ENCODE peak calls at places on chromosomes 7 and 10, in eight cellular contexts. P, C, Z, T, D, A, E and V are unnamed samples.

GRCh38 chr7:48084727-48085432 is 4.2 kb upstream of the UPP1 start:
- DNase-seq in A (peak), E (peak), C (peak), P (peak), Z (peak), D (peak), T (no peak), V (peak)

GRCh38 chr7:54839538-54840213 is 80.7 kb upstream of the SEC61G start:
- DNase-seq in T (no peak), C (peak), Z (peak), P (peak), D (no peak), E (peak), A (no peak), V (peak)

GRCh38 chr10:11901036-11901301 is 77.8 kb downstream of the PROSER2 start:
- DNase-seq in E (no peak), C (no peak), D (no peak), P (no peak), A (no peak), T (no peak), Z (no peak), V (no peak)

GRCh38 chr10:132001238-132001977 is 19.7 kb upstream of the BNIP3 start:
- DNase-seq in P (no peak), A (no peak), T (no peak), E (peak), Z (no peak), C (peak), D (no peak), V (no peak)

GRCh38 chr10:29007748-29008610 is 280.9 kb upstream of the LYZL1 start:
- DNase-seq in T (no peak), A (no peak), P (no peak), Z (no peak), C (no peak), E (peak), D (no peak), V (peak)

GRCh38 chr7:42456756-42457276 is 219.8 kb upstream of the GLI3 start:
- DNase-seq in C (no peak), P (peak), T (no peak), A (no peak), E (peak), D (no peak), Z (peak), V (no peak)

GRCh38 chr10:110420401-110421193 is 77.1 kb upstream of the DUSP5 start:
- DNase-seq in P (peak), D (no peak), C (no peak), A (no peak), T (no peak), Z (no peak), E (peak), V (no peak)

GRCh38 chr7:128311-129080 is 63.9 kb upstream of the FAM20C start:
- DNase-seq in C (no peak), E (no peak), T (no peak), P (no peak), Z (no peak), A (no peak), D (no peak), V (no peak)

GRCh38 chr10:90148121-90148855 is 446.9 kb downstream of the KIF20B start:
- DNase-seq in C (no peak), A (no peak), D (no peak), E (peak), P (peak), Z (peak), T (no peak), V (no peak)

GRCh38 chr7:45920543-45921380 is at the start of gene IGFBP3:
- DNase-seq in Z (no peak), T (no peak), A (no peak), P (peak), E (peak), D (peak), C (peak), V (peak)

GRCh38 chr10:10432306-10433035 is 585.2 kb upstream of the CELF2 start:
- DNase-seq in Z (no peak), T (peak), P (no peak), D (no peak), E (peak), C (no peak), A (no peak), V (no peak)

GRCh38 chr7:149302865-149303264 is 40.9 kb downstream of the ZNF783 start:
- DNase-seq in T (no peak), E (no peak), A (no peak), Z (no peak), D (no peak), P (no peak), C (no peak), V (no peak)

GRCh38 chr7:112743811-112744210 is 46.4 kb downstream of the TMEM168 start:
- DNase-seq in E (no peak), P (no peak), C (no peak), Z (no peak), D (no peak), T (no peak), A (no peak), V (no peak)

GRCh38 chr7:3158501-3158900 is 114.8 kb upstream of the CARD11 start:
- DNase-seq in Z (no peak), E (no peak), P (peak), A (no peak), C (no peak), D (no peak), T (no peak), V (no peak)

GRCh38 chr10:104293021-104293420 is 24.0 kb downstream of the GSTO2 start:
- DNase-seq in Z (no peak), C (no peak), E (peak), T (no peak), P (peak), A (no peak), D (no peak), V (peak)

GRCh38 chr7:135209225-135209834 is 2.0 kb downstream of the WDR91 start:
- DNase-seq in C (no peak), Z (no peak), T (no peak), P (no peak), D (no peak), E (no peak), A (no peak), V (no peak)

GRCh38 chr7:135205850-135206249 is 5.5 kb downstream of the WDR91 start:
- DNase-seq in A (no peak), C (no peak), T (no peak), Z (no peak), P (no peak), E (no peak), D (no peak), V (no peak)

GRCh38 chr7:135208417-135208793 is 2.9 kb downstream of the WDR91 start:
- DNase-seq in D (no peak), A (no peak), C (no peak), Z (no peak), E (no peak), T (no peak), P (no peak), V (no peak)

GRCh38 chr7:135206887-135207738 is 4.2 kb downstream of the WDR91 start:
- DNase-seq in C (no peak), E (no peak), A (no peak), D (no peak), T (no peak), Z (peak), P (no peak), V (no peak)

DNA sequence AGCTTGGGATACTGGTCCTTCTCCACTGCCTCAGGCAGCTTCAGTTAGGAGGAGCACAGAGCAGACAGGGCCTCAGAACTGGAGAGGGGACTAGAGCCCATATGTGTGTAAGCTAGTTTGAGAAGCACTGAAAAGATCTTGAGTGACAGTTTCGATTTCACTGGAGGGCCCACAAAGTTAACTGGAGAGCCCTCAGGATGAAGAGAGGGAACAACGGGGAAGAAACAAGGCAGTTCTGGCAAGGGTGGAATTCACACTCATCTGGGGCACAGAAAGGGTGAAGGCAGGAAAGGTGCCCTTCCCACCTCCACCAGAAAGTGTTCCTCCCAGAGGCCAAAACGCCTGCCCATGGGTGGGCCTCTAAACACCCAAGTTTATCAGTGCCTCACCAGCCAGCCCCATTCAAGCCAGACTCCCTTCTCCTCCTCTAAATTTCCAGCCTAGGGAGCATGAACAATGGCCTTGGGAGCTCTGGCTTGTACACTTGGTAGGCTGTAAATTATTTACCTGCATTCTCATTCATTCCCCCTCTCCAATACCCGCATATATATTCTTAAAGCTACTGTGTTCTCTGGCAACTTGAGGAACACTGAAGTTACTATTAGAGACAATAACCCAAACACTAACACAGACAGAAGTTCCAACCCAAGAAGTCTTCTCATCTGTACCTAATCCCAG is 3.4 kb downstream of the WDR91 start:
- DNase-seq in T (no peak), A (no peak), E (no peak), Z (no peak), P (no peak), D (no peak), C (no peak), V (no peak)
- H3K4me3 ChIP-seq in T (no peak), A (no peak), E (no peak), Z (no peak), P (no peak), D (no peak), C (no peak), V (no peak)

DNA sequence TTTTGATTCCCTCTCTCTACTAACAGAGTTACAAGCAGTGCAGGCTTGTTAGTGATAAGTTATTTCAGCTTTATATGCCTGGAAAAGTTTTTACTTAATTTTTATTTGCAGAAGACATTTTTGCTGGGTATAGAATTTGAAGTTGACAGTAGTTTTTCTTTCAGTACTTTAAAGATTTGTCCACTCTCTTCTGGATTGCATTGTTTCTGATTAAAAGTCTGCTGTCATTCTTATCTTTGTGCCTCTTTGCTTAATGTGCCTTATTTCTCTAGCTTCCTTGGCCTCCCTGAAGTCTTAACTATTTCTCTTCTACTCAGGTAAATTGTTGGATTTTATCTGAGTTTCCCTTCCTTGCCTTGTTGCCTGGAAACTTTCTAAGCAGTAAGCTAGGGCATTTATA is 36.2 kb downstream of the PLCE1 start:
- DNase-seq in Z (no peak), P (no peak), D (no peak), A (no peak), E (no peak), T (no peak), C (no peak), V (no peak)
- H3K4me3 ChIP-seq in Z (no peak), P (no peak), D (no peak), A (no peak), E (no peak), T (no peak), C (no peak), V (no peak)

DNA sequence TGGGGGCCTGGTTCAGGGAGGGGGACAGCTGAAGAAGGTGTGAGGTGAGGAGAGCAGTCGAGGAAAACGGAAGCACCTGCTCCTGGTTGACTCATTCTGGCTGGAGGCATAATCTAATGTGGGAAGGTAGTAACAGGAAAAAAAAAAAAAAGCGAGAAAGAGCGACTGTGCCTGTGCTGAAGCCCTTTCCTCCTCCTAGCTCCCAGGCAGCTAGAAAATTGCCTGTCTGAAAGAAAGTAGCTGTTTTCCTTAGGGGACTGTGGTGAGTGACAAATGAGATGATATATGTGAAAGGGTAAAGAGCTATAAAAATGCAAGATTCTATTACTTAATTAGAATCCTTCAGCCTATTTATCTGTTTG is 4.9 kb upstream of the MEST start:
- DNase-seq in T (no peak), E (no peak), P (no peak), C (no peak), A (no peak), Z (no peak), D (no peak), V (no peak)
- H3K4me3 ChIP-seq in T (peak), E (no peak), P (no peak), C (peak), A (peak), Z (peak), D (peak), V (no peak)

DNA sequence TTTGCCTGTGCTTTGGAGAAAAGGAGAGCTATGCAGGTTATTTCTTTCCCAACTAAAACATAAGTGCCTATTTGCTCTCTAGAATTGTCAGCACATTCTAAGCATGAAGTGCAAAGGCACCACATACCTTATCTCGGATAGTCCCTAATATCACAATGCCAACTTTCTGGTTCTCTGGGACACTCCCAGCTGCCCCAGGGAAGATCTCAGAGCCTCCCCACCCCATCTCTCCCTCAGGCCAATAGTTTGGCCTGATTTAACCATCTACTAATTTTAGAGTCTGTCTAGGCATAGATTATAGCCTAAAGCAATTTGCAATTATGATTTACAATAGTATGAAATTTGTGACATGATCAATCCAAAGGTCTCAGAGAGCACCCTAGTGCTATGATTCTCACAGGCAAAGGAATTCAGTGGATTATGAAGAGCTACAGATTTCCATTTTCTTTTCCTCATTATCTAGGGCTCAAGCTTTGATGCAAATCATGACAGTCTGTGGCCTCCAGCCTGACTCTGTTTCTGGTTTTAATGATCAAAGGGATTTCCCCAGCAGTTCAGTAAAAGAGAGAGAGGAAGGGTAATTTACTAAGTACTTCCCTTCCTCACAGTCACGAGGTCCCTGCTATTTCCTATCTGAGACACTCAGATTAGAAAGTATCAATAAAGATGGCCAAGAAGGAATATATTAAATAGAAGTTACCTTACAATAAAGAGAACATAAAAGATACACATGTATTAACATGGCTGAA is 28.9 kb upstream of the IL6 start:
- DNase-seq in E (no peak), P (no peak), A (no peak), Z (no peak), C (no peak), T (no peak), D (no peak), V (no peak)
- H3K4me3 ChIP-seq in E (no peak), P (no peak), A (no peak), Z (no peak), C (no peak), T (no peak), D (no peak), V (no peak)

DNA sequence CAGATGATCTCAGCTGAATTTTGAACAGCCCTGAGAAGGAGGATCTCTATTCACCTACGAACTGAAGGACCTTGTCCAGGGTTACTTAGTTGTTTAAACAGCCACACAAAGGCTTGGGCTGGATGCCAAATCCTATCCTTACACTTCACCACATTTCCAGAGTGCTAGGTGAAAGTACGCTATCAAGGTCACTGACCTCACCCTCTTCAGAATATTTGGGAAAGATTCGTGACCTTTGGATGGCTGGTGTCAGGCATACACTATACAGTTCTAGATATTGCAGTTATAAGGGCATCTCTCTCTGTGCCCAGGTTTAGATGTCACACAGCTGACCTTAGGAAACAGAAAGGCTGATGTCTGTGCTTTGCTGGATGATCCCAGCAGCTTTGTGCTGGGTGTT is 61.2 kb upstream of the ABLIM1 start:
- DNase-seq in T (no peak), A (no peak), Z (no peak), D (no peak), C (no peak), P (no peak), E (no peak), V (no peak)
- H3K4me3 ChIP-seq in T (no peak), A (no peak), Z (no peak), D (no peak), C (no peak), P (no peak), E (no peak), V (no peak)

DNA sequence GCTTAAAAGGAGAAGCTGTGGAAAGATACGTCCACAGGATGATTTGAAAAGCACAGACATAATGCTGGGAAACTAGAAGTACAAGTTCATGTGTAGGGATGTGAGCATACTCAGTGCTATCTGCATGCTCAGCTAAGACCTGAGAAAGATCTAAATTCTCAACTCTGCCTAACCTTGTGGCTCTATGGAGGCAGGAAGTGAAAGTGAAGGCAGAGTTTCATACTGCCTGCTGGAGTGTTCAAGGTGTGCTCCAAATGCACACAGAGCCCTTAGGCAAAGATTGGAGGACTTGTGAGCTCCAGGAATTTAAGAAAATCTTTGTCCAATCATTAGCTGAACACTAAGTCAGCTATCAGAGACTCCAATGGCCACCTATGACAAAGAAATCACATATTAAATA is 190.9 kb downstream of the RNLS start:
- DNase-seq in D (no peak), T (no peak), E (no peak), C (no peak), Z (peak), P (no peak), A (no peak), V (no peak)
- H3K4me3 ChIP-seq in D (no peak), T (no peak), E (no peak), C (no peak), Z (no peak), P (no peak), A (no peak), V (no peak)

GRCh38 chr7:65978891-65979582 is 3.0 kb downstream of the GUSB start:
- DNase-seq in D (no peak), Z (no peak), E (no peak), P (no peak), T (no peak), C (no peak), A (no peak), V (no peak)

GRCh38 chr7:65976659-65977196 is 5.3 kb downstream of the GUSB start:
- DNase-seq in Z (no peak), A (no peak), D (no peak), P (no peak), E (no peak), C (no peak), T (no peak), V (no peak)

GRCh38 chr7:65980478-65981250 is 1.3 kb downstream of the GUSB start:
- DNase-seq in Z (peak), C (no peak), E (peak), D (peak), A (peak), P (peak), T (peak), V (no peak)

GRCh38 chr7:65981965-65982792 is at the start of gene GUSB:
- DNase-seq in T (peak), Z (peak), A (peak), D (peak), C (peak), E (peak), P (peak), V (peak)

GRCh38 chr7:65979583-65980477 is 2.2 kb downstream of the GUSB start:
- DNase-seq in E (no peak), C (no peak), A (no peak), T (no peak), P (no peak), D (no peak), Z (no peak), V (no peak)
- H3K4me3 ChIP-seq in E (no peak), C (no peak), A (no peak), T (peak), P (no peak), D (no peak), Z (peak), V (no peak)